ENCODE peak calls at places on chromosomes 6 and 20, in eight cellular contexts. M is HCT116, B is OCI-LY7, T is choroid plexus epithelial cell, V is left ventricle myocardium inferior, J is thoracic aorta, H is mammary epithelial cell, X is spleen. I is an unnamed sample.

GRCh38 chr20:43911066-43911465 is 3.6 kb upstream of the TOX2 start:
- DNase-seq in M (peak), T (peak), V (no peak), X (no peak), J (no peak), B (no peak), H (peak), I (no peak)

GRCh38 chr6:37588745-37589139 is 89.0 kb upstream of the CCDC167 start:
- DNase-seq in B (no peak), H (no peak), V (no peak), J (no peak), M (no peak), T (no peak), X (no peak), I (no peak)

GRCh38 chr6:127695108-127695507 is 118.1 kb downstream of the C6orf58 start:
- DNase-seq in J (no peak), H (no peak), T (no peak), V (no peak), M (no peak), X (no peak), B (no peak), I (no peak)

GRCh38 chr6:144416244-144416643 is 131.1 kb downstream of the UTRN start:
- DNase-seq in M (no peak), V (no peak), J (no peak), B (no peak), X (no peak), T (no peak), H (no peak), I (no peak)

GRCh38 chr20:47231382-47232042 is 125.0 kb downstream of the ZMYND8 start:
- DNase-seq in M (no peak), J (no peak), B (no peak), H (no peak), X (no peak), V (no peak), T (peak), I (no peak)

GRCh38 chr6:169800668-169801395 is 49.4 kb downstream of the ERMARD start:
- DNase-seq in T (peak), J (no peak), M (peak), H (peak), V (no peak), X (peak), B (no peak), I (peak)

GRCh38 chr6:167811689-167812487 is 14.8 kb upstream of the AFDN start:
- DNase-seq in X (no peak), M (no peak), T (peak), V (no peak), B (no peak), J (no peak), H (no peak), I (no peak)

GRCh38 chr20:52041966-52042365 is 149.6 kb downstream of the ZFP64 start:
- DNase-seq in H (no peak), B (no peak), X (no peak), J (no peak), T (no peak), V (no peak), M (no peak), I (no peak)

GRCh38 chr6:130752292-130752691 is 74.9 kb upstream of the SMLR1 start:
- DNase-seq in M (no peak), V (no peak), J (no peak), T (peak), B (no peak), X (no peak), H (no peak), I (no peak)

GRCh38 chr6:159745081-159745480 is 16.8 kb upstream of the ACAT2 start:
- DNase-seq in X (no peak), J (no peak), B (no peak), V (no peak), T (peak), M (no peak), H (no peak), I (no peak)

GRCh38 chr6:125944434-125944816 is 12.1 kb upstream of the HINT3 start:
- DNase-seq in X (no peak), J (no peak), B (no peak), M (no peak), H (peak), T (peak), V (peak), I (no peak)

GRCh38 chr20:45053441-45054351 is 47.2 kb downstream of the KCNS1 start:
- DNase-seq in V (no peak), H (no peak), X (no peak), M (no peak), J (no peak), T (no peak), B (no peak), I (no peak)

GRCh38 chr6:94636780-94637385 is 940.5 kb upstream of the MANEA start:
- DNase-seq in H (peak), J (no peak), T (peak), V (no peak), X (no peak), B (peak), M (peak), I (no peak)

GRCh38 chr20:57959589-57959988 is 249.8 kb upstream of the PMEPA1 start:
- DNase-seq in T (no peak), V (no peak), B (no peak), X (no peak), H (no peak), M (no peak), J (no peak), I (no peak)

GRCh38 chr6:164721460-164721859 is 587.9 kb downstream of the C6orf118 start:
- DNase-seq in J (no peak), M (no peak), V (no peak), H (no peak), X (no peak), T (no peak), B (no peak), I (no peak)

GRCh38 chr6:118660218-118660569 is 8.8 kb upstream of the CEP85L start:
- DNase-seq in M (no peak), B (no peak), J (no peak), X (no peak), V (no peak), H (no peak), T (peak), I (no peak)

GRCh38 chr6:137867685-137868509 is 838 bp downstream of the TNFAIP3 start:
- DNase-seq in J (no peak), X (peak), T (no peak), H (peak), V (peak), M (no peak), B (peak), I (no peak)

GRCh38 chr6:89412071-89413005 is at the start of gene RRAGD:
- DNase-seq in H (peak), J (peak), T (no peak), M (peak), B (peak), V (peak), X (peak), I (peak)

GRCh38 chr20:3706774-3707507 is 5.5 kb downstream of the SIGLEC1 start:
- DNase-seq in B (no peak), H (no peak), J (peak), X (peak), V (no peak), T (no peak), M (no peak), I (no peak)

GRCh38 chr6:68559052-68559451 is 76.0 kb upstream of the ADGRB3 start:
- DNase-seq in J (no peak), H (no peak), T (peak), M (no peak), B (no peak), X (no peak), V (no peak), I (no peak)

GRCh38 chr6:108758884-108759283 is 89.3 kb upstream of the ARMC2 start:
- DNase-seq in T (no peak), X (no peak), V (no peak), J (no peak), M (no peak), B (no peak), H (no peak), I (peak)

GRCh38 chr20:1252416-1252815 is 13.7 kb upstream of the SNPH start:
- DNase-seq in B (no peak), M (no peak), V (no peak), T (no peak), X (no peak), J (no peak), H (no peak), I (no peak)

GRCh38 chr6:36491378-36491965 is 48.7 kb downstream of the KCTD20 start:
- DNase-seq in X (no peak), T (peak), M (no peak), J (no peak), B (no peak), V (no peak), H (no peak), I (no peak)

GRCh38 chr6:43744490-43744889 is 25.5 kb upstream of the VEGFA start:
- DNase-seq in M (no peak), J (no peak), T (no peak), H (no peak), X (peak), B (no peak), V (no peak), I (no peak)

GRCh38 chr6:32658268-32658897 is 8.1 kb downstream of the HLA-DQB1 start:
- DNase-seq in X (no peak), H (no peak), T (no peak), B (no peak), M (no peak), V (no peak), J (no peak), I (no peak)

GRCh38 chr20:3680701-3681351 is 984 bp downstream of the ADAM33 start:
- DNase-seq in T (peak), H (no peak), V (no peak), J (no peak), M (no peak), X (no peak), B (no peak), I (no peak)

GRCh38 chr20:36391456-36391855 is 85.3 kb downstream of the DLGAP4 start:
- DNase-seq in T (peak), X (no peak), M (no peak), B (no peak), J (no peak), V (no peak), H (no peak), I (no peak)

GRCh38 chr20:4574356-4574690 is 147.4 kb upstream of the PRND start:
- DNase-seq in X (no peak), T (no peak), B (no peak), V (no peak), J (no peak), H (no peak), M (no peak), I (no peak)

GRCh38 chr6:28695671-28696537 is 170.2 kb downstream of the GPX5 start:
- DNase-seq in B (no peak), J (no peak), V (no peak), H (peak), T (no peak), M (no peak), X (no peak), I (no peak)

GRCh38 chr6:17299222-17299621 is 18.1 kb downstream of the RBM24 start:
- DNase-seq in X (no peak), J (no peak), H (no peak), V (no peak), T (no peak), M (no peak), B (no peak), I (no peak)

GRCh38 chr6:90184334-90185298 is 112.0 kb downstream of the BACH2 start:
- DNase-seq in H (peak), B (no peak), M (peak), X (no peak), V (no peak), J (no peak), T (peak), I (no peak)

GRCh38 chr6:158414900-158415299 is 102.6 kb downstream of the TULP4 start:
- DNase-seq in H (peak), X (no peak), M (no peak), T (peak), V (no peak), B (no peak), J (no peak), I (no peak)

GRCh38 chr6:147735924-147736323 is 227.4 kb downstream of the SAMD5 start:
- DNase-seq in J (no peak), H (no peak), M (no peak), T (no peak), X (no peak), V (no peak), B (no peak), I (no peak)

GRCh38 chr6:56683882-56684281 is 41.2 kb upstream of the DST start:
- DNase-seq in V (no peak), T (peak), J (peak), H (peak), M (no peak), X (no peak), B (no peak), I (no peak)

GRCh38 chr6:117232191-117232590 is 33.2 kb upstream of the VGLL2 start:
- DNase-seq in H (peak), V (no peak), B (no peak), X (no peak), J (no peak), T (no peak), M (no peak), I (no peak)

GRCh38 chr20:20363449-20364015 is 4.4 kb upstream of the INSM1 start:
- DNase-seq in X (no peak), B (no peak), T (no peak), H (no peak), M (no peak), J (no peak), V (no peak), I (no peak)

GRCh38 chr20:20364747-20365558 is 3.0 kb upstream of the INSM1 start:
- DNase-seq in B (no peak), J (no peak), T (no peak), V (no peak), H (no peak), X (peak), M (no peak), I (no peak)

GRCh38 chr20:20365593-20365992 is 2.3 kb upstream of the INSM1 start:
- DNase-seq in J (no peak), B (no peak), H (no peak), X (no peak), T (no peak), V (no peak), M (no peak), I (no peak)

GRCh38 chr20:20362774-20363435 is 5.0 kb upstream of the INSM1 start:
- DNase-seq in M (no peak), T (no peak), J (no peak), V (no peak), X (no peak), B (no peak), H (no peak), I (no peak)

DNA sequence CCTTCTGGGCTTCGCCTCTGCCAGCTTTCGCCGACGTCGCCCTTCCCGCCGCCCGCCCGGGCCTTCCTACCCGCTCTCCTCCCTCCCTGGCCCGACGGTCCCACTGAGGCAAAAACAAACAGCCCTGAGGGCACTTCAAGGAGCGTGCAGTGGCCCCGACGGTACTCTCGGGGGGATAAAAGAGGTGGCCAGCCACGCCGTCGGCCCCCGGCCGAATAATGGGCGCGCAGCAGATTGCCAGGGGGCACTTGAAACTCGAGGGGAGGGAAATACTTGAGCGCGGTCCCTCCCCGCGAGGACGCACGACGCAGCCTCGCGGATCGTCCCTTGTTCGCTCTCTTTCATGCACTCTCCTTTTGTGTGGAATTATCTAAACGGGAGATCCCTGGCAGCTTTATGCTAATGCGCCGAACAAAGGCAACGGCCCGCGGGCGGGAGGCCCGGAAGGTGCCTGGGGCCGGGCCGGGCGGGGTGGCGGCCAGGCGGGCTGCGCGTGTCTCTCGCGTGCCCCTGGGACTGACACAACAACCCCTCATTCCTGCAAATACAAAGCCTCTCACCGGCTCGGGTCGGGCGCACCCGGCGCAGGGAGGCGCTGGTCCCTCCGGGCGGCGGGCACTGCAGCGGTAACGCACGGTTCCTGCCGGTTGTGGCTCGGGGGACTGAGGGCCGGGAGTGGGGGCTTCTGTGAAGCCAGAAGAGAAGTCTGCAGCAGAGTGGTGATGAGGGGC is 3.7 kb upstream of the INSM1 start:
- DNase-seq in X (peak), T (no peak), J (no peak), V (no peak), H (no peak), M (no peak), B (no peak), I (peak)
- TF ChIP-seq CTCF in X (no peak), T (no peak), J (no peak), V (no peak), H (no peak), M (no peak), B (no peak), I (no peak)

GRCh38 chr20:60221593-60221992 is 263.4 kb downstream of the CDH26 start:
- DNase-seq in X (no peak), B (no peak), J (no peak), T (no peak), H (no peak), M (no peak), V (no peak), I (peak)

GRCh38 chr20:60228255-60228654 is 270.0 kb downstream of the CDH26 start:
- DNase-seq in T (no peak), M (no peak), X (no peak), V (no peak), J (no peak), B (no peak), H (peak), I (no peak)

GRCh38 chr20:60223174-60223573 is 265.0 kb downstream of the CDH26 start:
- DNase-seq in X (no peak), V (no peak), H (no peak), B (no peak), T (no peak), J (no peak), M (no peak), I (no peak)

GRCh38 chr20:60222497-60222896 is 264.3 kb downstream of the CDH26 start:
- DNase-seq in X (no peak), B (no peak), M (no peak), J (no peak), V (no peak), T (no peak), H (no peak), I (peak)

DNA sequence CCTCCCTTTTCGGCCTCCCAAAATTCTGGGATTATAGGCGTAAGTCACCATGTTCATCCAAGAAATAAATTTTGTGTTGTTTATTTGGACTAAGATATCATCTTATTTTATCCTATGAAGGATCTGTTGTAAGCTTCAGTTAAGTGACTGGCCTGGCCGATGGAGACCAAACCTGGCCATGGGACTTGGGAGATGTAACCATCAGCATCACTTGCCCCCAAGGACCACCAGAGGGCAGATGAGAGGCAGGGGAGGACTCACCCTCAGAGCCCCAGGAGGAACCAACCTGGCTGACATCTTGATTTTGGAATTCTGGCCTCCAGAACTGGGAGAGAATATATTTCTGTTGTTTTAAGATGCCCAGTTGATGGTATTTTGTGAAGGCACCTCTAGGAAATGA is 266.7 kb downstream of the CDH26 start:
- DNase-seq in B (peak), T (peak), X (no peak), J (no peak), V (no peak), H (peak), M (no peak), I (no peak)
- TF ChIP-seq CTCF in B (peak), T (peak), X (no peak), J (no peak), V (peak), H (peak), M (no peak), I (peak)

GRCh38 chr6:23081701-23082100 is 512.3 kb downstream of the HDGFL1 start:
- DNase-seq in B (no peak), X (no peak), T (peak), H (no peak), V (no peak), M (no peak), J (no peak), I (no peak)
- TF ChIP-seq CTCF in B (peak), X (no peak), T (peak), H (no peak), V (no peak), M (no peak), J (no peak), I (peak)

GRCh38 chr20:63947638-63948456 is 8.4 kb downstream of the UCKL1 start:
- DNase-seq in M (no peak), T (no peak), X (peak), H (peak), B (no peak), J (no peak), V (no peak), I (no peak)
- TF ChIP-seq CTCF in M (no peak), T (no peak), X (peak), H (no peak), B (no peak), J (no peak), V (no peak), I (no peak)

DNA sequence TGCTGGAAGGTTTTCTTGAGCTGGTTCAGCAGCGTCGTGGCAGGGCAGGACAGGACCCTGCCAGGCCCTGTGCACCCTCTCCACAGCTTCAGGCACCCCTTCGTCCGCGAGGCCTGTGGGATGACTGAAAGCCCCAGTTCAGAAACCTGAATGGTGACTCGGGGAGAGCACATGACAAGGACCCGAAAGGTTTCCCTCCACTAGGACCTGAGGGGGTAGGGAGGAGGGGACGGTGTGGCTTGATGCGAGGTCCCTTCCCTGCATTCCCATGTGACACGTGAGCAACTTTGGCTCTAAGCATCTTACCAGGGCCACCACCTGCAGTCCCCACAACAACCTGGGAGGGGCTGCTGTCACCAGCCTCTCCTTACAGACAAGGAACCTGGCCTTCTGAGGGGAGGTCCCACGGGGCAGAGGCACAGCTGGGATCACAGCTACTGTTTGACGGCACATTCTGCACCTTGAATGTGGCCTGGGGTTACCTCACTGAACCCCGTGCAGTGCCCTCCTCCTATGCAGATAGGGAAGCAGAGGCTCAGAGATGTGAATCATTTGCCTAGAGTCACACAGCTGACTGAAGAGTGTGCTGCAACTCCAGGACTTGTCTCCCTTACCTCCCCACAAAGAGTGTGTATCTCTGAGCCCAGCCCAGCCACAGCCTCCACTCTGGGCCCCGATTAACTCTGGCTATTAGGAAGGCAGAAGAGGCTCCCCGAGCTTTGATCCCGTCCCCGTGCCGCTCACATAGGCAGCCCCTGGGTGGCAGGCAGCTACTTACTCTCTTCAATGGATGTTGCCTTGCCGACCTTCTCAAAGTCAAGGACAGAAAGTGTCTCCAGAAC is 84.6 kb downstream of the PTPN1 start:
- DNase-seq in M (no peak), X (no peak), V (no peak), J (no peak), B (peak), T (peak), H (no peak), I (no peak)
- TF ChIP-seq CTCF in M (no peak), X (no peak), V (no peak), J (no peak), B (peak), T (peak), H (no peak), I (no peak)

GRCh38 chr6:30744054-30744805 is at the start of gene IER3:
- DNase-seq in X (peak), T (peak), M (peak), V (peak), B (peak), J (peak), H (peak), I (peak)
- TF ChIP-seq CTCF in X (peak), T (peak), M (no peak), V (peak), B (peak), J (peak), H (peak), I (peak)

I was measured in osteocyte.